ENCODE peak calls at places on chromosome 2, in five cellular contexts. I is cardiac muscle cell, T is astrocyte of the spinal cord, J is brain microvascular endothelial cell, V is endodermal cell. L is an unnamed sample.

GRCh38 chr2:134443814-134444480 is 190.1 kb downstream of the MGAT5 start:
- DNase-seq in T (no peak), J (no peak), I (peak), V (no peak), L (no peak)

GRCh38 chr2:64975232-64975791 is 13.9 kb upstream of the SLC1A4 start:
- DNase-seq in I (peak), J (peak), V (peak), T (peak), L (peak)

GRCh38 chr2:120470717-120471060 is 124.8 kb downstream of the INHBB start:
- DNase-seq in V (peak), J (no peak), I (no peak), T (no peak), L (no peak)

GRCh38 chr2:75098856-75099255 is 100.5 kb downstream of the TACR1 start:
- DNase-seq in V (peak), T (peak), J (no peak), I (peak), L (peak)

GRCh38 chr2:231425811-231426703 is 30.5 kb downstream of the B3GNT7 start:
- DNase-seq in I (no peak), J (no peak), V (peak), T (no peak), L (peak)

GRCh38 chr2:174510583-174511189 is 23.9 kb upstream of the GPR155 start:
- DNase-seq in V (no peak), I (no peak), T (peak), J (no peak), L (peak)

GRCh38 chr2:5164806-5165525 is 527.2 kb upstream of the SOX11 start:
- DNase-seq in I (peak), T (peak), V (no peak), J (peak), L (peak)

GRCh38 chr2:94759211-94759610 is 112.0 kb upstream of the TEKT4 start:
- DNase-seq in J (no peak), V (no peak), I (no peak), T (no peak), L (peak)

GRCh38 chr2:120446236-120447121 is 100.5 kb downstream of the INHBB start:
- DNase-seq in I (no peak), V (no peak), J (no peak), T (no peak), L (no peak)

GRCh38 chr2:43129676-43130547 is 96.5 kb downstream of the ZFP36L2 start:
- DNase-seq in J (no peak), I (peak), V (peak), T (no peak), L (no peak)

GRCh38 chr2:235641333-235641732 is 147.5 kb downstream of the AGAP1 start:
- DNase-seq in I (peak), T (no peak), V (no peak), J (no peak), L (no peak)

GRCh38 chr2:158619496-158619895 is 162.7 kb downstream of the PKP4 start:
- DNase-seq in V (no peak), I (peak), J (peak), T (peak), L (peak)

GRCh38 chr2:17851731-17852585 is 26.5 kb upstream of the KCNS3 start:
- DNase-seq in V (peak), I (peak), T (peak), J (peak), L (peak)

GRCh38 chr2:94879982-94880377 is 8.8 kb downstream of the TEKT4 start:
- DNase-seq in V (no peak), J (no peak), I (no peak), T (no peak), L (no peak)

GRCh38 chr2:16763056-16763455 is 97.4 kb upstream of the CYRIA start:
- DNase-seq in I (no peak), J (no peak), T (no peak), V (no peak), L (peak)

GRCh38 chr2:96771792-96772618 is 11.3 kb downstream of the CNNM4 start:
- DNase-seq in V (no peak), I (no peak), J (no peak), T (no peak), L (no peak)

GRCh38 chr2:120535081-120535480 is 189.1 kb downstream of the INHBB start:
- DNase-seq in V (no peak), T (no peak), J (no peak), I (no peak), L (no peak)

GRCh38 chr2:23312996-23313606 is 71.9 kb upstream of the KLHL29 start:
- DNase-seq in T (no peak), I (peak), J (peak), V (peak), L (peak)
- TF ChIP-seq CTCF in T (peak), I (peak), J (peak), V (peak), L (peak)

DNA sequence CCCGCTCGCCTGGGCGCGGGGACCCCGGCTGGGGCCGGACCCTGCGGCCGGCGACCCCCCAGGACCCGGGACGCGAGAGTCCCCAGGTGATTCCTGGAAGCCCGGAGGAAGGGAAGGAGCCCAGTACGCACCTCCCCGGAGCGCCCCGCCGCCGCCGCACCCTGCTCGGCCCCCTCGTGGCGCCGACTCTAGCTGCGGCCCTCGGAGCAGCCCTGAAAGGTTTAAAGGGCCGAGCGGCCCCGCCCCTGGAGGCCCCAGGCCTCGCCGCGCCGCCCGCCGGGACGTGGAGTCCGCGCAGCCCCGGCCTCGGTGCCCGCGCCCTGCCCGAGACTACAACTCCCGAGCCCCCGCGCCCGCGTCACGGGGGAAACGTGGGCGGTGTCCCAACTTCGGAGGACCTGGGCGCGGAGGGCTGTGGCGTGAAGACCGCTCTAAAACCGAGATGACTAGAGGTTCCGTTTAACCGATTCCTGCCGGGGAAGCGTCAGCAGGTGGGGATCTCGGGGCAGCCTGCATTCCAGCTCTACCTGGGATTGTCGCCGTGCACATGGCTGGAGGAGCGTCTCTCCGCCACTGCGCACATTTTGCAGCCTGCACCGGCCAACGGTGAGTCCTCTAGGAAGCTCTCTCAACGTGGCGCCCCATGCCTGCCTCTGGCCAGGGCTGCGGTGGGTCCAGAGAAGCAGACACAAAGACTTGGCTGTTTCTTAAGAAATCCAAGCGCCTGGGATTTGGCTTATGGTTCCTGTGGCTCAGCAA is at the start of gene TMEM150A:
- DNase-seq in I (peak), J (peak), V (peak), T (peak), L (peak)
- TF ChIP-seq CTCF in I (peak), J (peak), V (peak), T (peak), L (peak)

GRCh38 chr2:55961318-55961911 is 37.8 kb upstream of the EFEMP1 start:
- DNase-seq in I (peak), J (peak), V (no peak), T (peak), L (peak)
- TF ChIP-seq CTCF in I (peak), J (peak), V (peak), T (peak), L (peak)

DNA sequence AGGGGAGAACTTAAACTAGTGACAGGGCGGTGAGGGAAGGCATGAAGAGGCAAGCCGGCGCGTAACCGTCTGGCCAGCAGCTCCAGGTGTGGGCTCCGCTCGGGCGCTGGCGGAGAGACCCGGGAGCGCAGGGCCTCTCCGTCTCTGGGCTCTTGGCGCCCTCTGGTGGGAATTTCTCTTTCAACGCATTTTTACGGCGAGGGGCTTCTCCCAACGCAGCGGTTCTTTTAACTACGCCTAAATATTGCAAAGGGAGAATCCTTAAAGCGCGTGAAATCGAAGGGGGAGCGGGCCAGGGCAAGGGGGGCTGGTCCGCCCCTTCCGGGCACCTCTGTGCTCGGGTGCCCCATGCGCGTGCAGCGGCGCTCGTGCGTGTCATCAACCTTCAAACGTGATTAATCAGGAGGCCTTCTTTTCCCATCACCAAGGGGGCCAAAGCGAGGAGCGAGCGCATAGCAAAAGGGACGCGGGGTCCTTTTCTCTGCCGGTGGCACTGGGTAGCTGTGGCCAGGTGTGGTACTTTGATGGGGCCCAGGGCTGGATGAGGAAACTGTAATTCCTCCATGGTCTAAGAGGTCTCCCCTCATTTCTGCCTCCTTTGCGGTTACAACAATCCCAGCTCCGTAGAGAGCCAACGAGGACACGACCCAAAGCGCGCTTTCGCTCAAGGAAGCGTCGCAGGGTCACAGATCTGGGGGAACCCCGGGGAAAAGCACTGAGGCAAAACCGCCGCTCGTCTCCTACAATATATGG is 765 bp upstream of the GAD1 start:
- DNase-seq in J (peak), T (peak), I (peak), V (peak), L (peak)
- TF ChIP-seq CTCF in J (peak), T (peak), I (peak), V (peak), L (peak)